ENCODE peak calls at places on chromosomes 16 and 17, in five cellular contexts. One of them, this sample, is unnamed.

GRCh38 chr16:69166221-69166833 is 20.6 kb upstream of the SNTB2 start:
- DNase-seq in IMR-90: peak; percentile 82
- DNase-seq in stomach: no peak
- DNase-seq in transverse colon: no peak
- DNase-seq in uterus: no peak
- DNase-seq in this sample: no peak

GRCh38 chr16:89537549-89537925 is 22.9 kb upstream of the RPL13 start:
- DNase-seq in IMR-90: no peak
- DNase-seq in stomach: no peak
- DNase-seq in transverse colon: no peak
- DNase-seq in uterus: no peak
- DNase-seq in this sample: no peak

GRCh38 chr17:35368086-35368824 is 5.2 kb downstream of the SLFN11 start:
- DNase-seq in IMR-90: peak; percentile 22
- DNase-seq in stomach: no peak
- DNase-seq in transverse colon: peak; percentile 46
- DNase-seq in uterus: no peak
- DNase-seq in this sample: no peak

GRCh38 chr16:57470683-57471082 is 8.2 kb downstream of the POLR2C start:
- DNase-seq in IMR-90: no peak
- DNase-seq in stomach: peak; percentile 84
- DNase-seq in transverse colon: peak; percentile 78
- DNase-seq in uterus: peak; percentile 73
- DNase-seq in this sample: peak; percentile 63

GRCh38 chr17:76264755-76265623 is at the start of gene UBALD2:
- DNase-seq in IMR-90: peak; percentile 100
- DNase-seq in stomach: peak; percentile 100
- DNase-seq in transverse colon: peak; percentile 99
- DNase-seq in uterus: peak; percentile 99
- DNase-seq in this sample: peak; percentile 100

GRCh38 chr16:19601083-19601976 is 45.8 kb downstream of the VPS35L start:
- DNase-seq in IMR-90: peak; percentile 36
- DNase-seq in stomach: no peak
- DNase-seq in transverse colon: peak; percentile 13
- DNase-seq in uterus: no peak
- DNase-seq in this sample: no peak

GRCh38 chr17:62703776-62704380 is 76.4 kb downstream of the MRC2 start:
- DNase-seq in IMR-90: peak; percentile 53
- DNase-seq in stomach: peak; percentile 83
- DNase-seq in transverse colon: peak; percentile 76
- DNase-seq in uterus: peak; percentile 81
- DNase-seq in this sample: peak; percentile 68

GRCh38 chr16:30368122-30368791 is 2.0 kb downstream of the TBC1D10B start:
- DNase-seq in IMR-90: peak; percentile 59
- DNase-seq in stomach: no peak
- DNase-seq in transverse colon: no peak
- DNase-seq in uterus: no peak
- DNase-seq in this sample: peak; percentile 61

GRCh38 chr16:27225536-27226360 is 22.4 kb downstream of the KDM8 start:
- DNase-seq in IMR-90: no peak
- DNase-seq in stomach: peak; percentile 53
- DNase-seq in transverse colon: peak; percentile 65
- DNase-seq in uterus: no peak
- DNase-seq in this sample: no peak

GRCh38 chr16:72848045-72848410 is 199.9 kb downstream of the ZFHX3 start:
- DNase-seq in IMR-90: no peak
- DNase-seq in stomach: no peak
- DNase-seq in transverse colon: no peak
- DNase-seq in uterus: no peak
- DNase-seq in this sample: no peak

GRCh38 chr17:3656353-3656752 is 12.0 kb downstream of the TAX1BP3 start:
- DNase-seq in IMR-90: no peak
- DNase-seq in stomach: no peak
- DNase-seq in transverse colon: no peak
- DNase-seq in uterus: no peak
- DNase-seq in this sample: no peak

GRCh38 chr17:82204831-82205719 is 7.6 kb downstream of the CCDC57 start:
- DNase-seq in IMR-90: peak; percentile 85
- DNase-seq in stomach: no peak
- DNase-seq in transverse colon: no peak
- DNase-seq in uterus: no peak
- DNase-seq in this sample: peak; percentile 62

GRCh38 chr17:28193241-28193640 is 125.8 kb upstream of the TMEM97 start:
- DNase-seq in IMR-90: no peak
- DNase-seq in stomach: no peak
- DNase-seq in transverse colon: peak; percentile 21
- DNase-seq in uterus: no peak
- DNase-seq in this sample: peak; percentile 30

GRCh38 chr17:79224903-79225302 is 150.3 kb downstream of the ENGASE start:
- DNase-seq in IMR-90: no peak
- DNase-seq in stomach: no peak
- DNase-seq in transverse colon: no peak
- DNase-seq in uterus: no peak
- DNase-seq in this sample: no peak

GRCh38 chr16:17299790-17300189 is 171.0 kb downstream of the XYLT1 start:
- DNase-seq in IMR-90: no peak
- DNase-seq in stomach: no peak
- DNase-seq in transverse colon: no peak
- DNase-seq in uterus: no peak
- DNase-seq in this sample: no peak

GRCh38 chr16:4679156-4679853 is 14.1 kb upstream of the NUDT16L1 start:
- DNase-seq in IMR-90: no peak
- DNase-seq in stomach: peak; percentile 76
- DNase-seq in transverse colon: peak; percentile 67
- DNase-seq in uterus: peak; percentile 56
- DNase-seq in this sample: peak; percentile 65

DNA sequence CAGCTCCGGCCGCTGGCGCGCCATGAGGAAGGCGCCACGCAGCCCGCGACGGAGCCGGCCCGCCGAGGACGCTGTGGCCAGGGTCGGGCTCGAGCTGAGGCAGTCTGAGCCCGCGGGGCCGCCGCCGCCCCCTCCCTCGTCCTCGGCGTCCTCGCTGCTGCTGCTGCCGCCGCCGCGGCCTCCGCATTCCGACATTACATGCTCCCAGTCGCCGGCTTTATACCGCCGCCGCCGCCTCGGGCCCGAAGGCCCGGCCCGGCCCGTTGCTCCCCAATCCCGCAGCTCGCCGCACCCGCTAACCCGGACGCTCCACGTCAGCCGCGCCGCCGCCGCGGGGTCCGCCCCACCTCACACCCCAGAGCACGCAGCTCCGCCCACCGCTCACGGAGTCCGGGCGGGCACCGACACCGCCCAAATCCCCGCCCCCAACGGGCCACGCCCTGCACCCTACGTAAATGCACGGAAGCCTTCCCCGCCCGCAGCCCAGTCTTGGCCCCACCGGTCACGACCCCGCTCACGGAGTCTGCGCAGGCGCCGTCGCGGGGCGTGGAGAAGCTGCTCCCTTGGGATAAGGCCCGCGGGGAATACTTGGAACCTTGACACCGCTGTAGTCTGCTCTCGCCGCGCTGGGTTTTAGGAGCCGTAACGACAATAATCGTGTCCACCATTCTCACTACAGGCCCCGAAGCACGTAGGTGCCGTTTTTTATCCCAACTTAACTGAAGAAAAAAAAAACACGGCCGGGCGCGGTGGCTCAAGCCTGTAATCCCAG is at the start of gene TXNDC11:
- DNase-seq in IMR-90: peak; percentile 96
- DNase-seq in stomach: peak; percentile 100
- DNase-seq in transverse colon: peak; percentile 100
- DNase-seq in uterus: peak; percentile 100
- DNase-seq in this sample: peak; percentile 99
- TF ChIP-seq POLR2A in IMR-90: peak; percentile 98
- TF ChIP-seq POLR2A in stomach: no peak
- TF ChIP-seq POLR2A in transverse colon: peak; percentile 93
- TF ChIP-seq POLR2A in uterus: peak; percentile 98
- TF ChIP-seq POLR2A in this sample: peak; percentile 97

GRCh38 chr17:19614900-19615299 is 33.7 kb upstream of the ALDH3A2 start:
- DNase-seq in IMR-90: no peak
- DNase-seq in stomach: no peak
- DNase-seq in transverse colon: no peak
- DNase-seq in uterus: no peak
- DNase-seq in this sample: no peak
- TF ChIP-seq CTCF in IMR-90: no peak
- TF ChIP-seq CTCF in stomach: no peak
- TF ChIP-seq CTCF in transverse colon: no peak
- TF ChIP-seq CTCF in uterus: no peak
- TF ChIP-seq CTCF in this sample: no peak

GRCh38 chr17:17041571-17042380 is 481 bp upstream of the MPRIP start:
- DNase-seq in IMR-90: peak; percentile 95
- DNase-seq in stomach: peak; percentile 100
- DNase-seq in transverse colon: peak; percentile 99
- DNase-seq in uterus: peak; percentile 99
- DNase-seq in this sample: peak; percentile 99
- TF ChIP-seq POLR2A in IMR-90: no peak
- TF ChIP-seq POLR2A in stomach: no peak
- TF ChIP-seq POLR2A in transverse colon: peak; percentile 37
- TF ChIP-seq POLR2A in uterus: peak; percentile 19
- TF ChIP-seq POLR2A in this sample: no peak

GRCh38 chr17:8947201-8947600 is 18.3 kb downstream of the PIK3R5 start:
- DNase-seq in IMR-90: no peak
- DNase-seq in stomach: no peak
- DNase-seq in transverse colon: no peak
- DNase-seq in uterus: no peak
- DNase-seq in this sample: no peak
- TF ChIP-seq CTCF in IMR-90: no peak
- TF ChIP-seq CTCF in stomach: no peak
- TF ChIP-seq CTCF in transverse colon: no peak
- TF ChIP-seq CTCF in uterus: no peak
- TF ChIP-seq CTCF in this sample: no peak

GRCh38 chr17:40091691-40092397 is 8.5 kb downstream of the NR1D1 start:
- DNase-seq in IMR-90: no peak
- DNase-seq in stomach: no peak
- DNase-seq in transverse colon: no peak
- DNase-seq in uterus: peak; percentile 58
- DNase-seq in this sample: peak; percentile 58
- TF ChIP-seq POLR2A in IMR-90: no peak
- TF ChIP-seq POLR2A in stomach: no peak
- TF ChIP-seq POLR2A in transverse colon: no peak
- TF ChIP-seq POLR2A in uterus: no peak
- TF ChIP-seq POLR2A in this sample: no peak

GRCh38 chr16:80931985-80932720 is 74.5 kb downstream of the CMC2 start:
- DNase-seq in IMR-90: peak; percentile 35
- DNase-seq in stomach: peak; percentile 59
- DNase-seq in transverse colon: peak; percentile 41
- DNase-seq in uterus: peak; percentile 90
- DNase-seq in this sample: peak; percentile 83
- TF ChIP-seq CTCF in IMR-90: no peak
- TF ChIP-seq CTCF in stomach: no peak
- TF ChIP-seq CTCF in transverse colon: no peak
- TF ChIP-seq CTCF in uterus: no peak
- TF ChIP-seq CTCF in this sample: peak; percentile 10

GRCh38 chr17:68437979-68438877 is 19.1 kb downstream of the WIPI1 start:
- DNase-seq in IMR-90: peak; percentile 47
- DNase-seq in stomach: peak; percentile 72
- DNase-seq in transverse colon: peak; percentile 68
- DNase-seq in uterus: no peak
- DNase-seq in this sample: peak; percentile 63
- TF ChIP-seq POLR2A in IMR-90: no peak
- TF ChIP-seq POLR2A in stomach: no peak
- TF ChIP-seq POLR2A in transverse colon: peak; percentile 11
- TF ChIP-seq POLR2A in uterus: no peak
- TF ChIP-seq POLR2A in this sample: no peak

GRCh38 chr16:76650579-76650978 is 373.4 kb downstream of the CNTNAP4 start:
- DNase-seq in IMR-90: no peak
- DNase-seq in stomach: no peak
- DNase-seq in transverse colon: no peak
- DNase-seq in uterus: no peak
- DNase-seq in this sample: no peak

GRCh38 chr16:76654421-76654820 is 377.2 kb downstream of the CNTNAP4 start:
- DNase-seq in IMR-90: no peak
- DNase-seq in stomach: no peak
- DNase-seq in transverse colon: no peak
- DNase-seq in uterus: no peak
- DNase-seq in this sample: no peak

GRCh38 chr16:76656951-76657498 is 379.8 kb downstream of the CNTNAP4 start:
- DNase-seq in IMR-90: no peak
- DNase-seq in stomach: no peak
- DNase-seq in transverse colon: no peak
- DNase-seq in uterus: no peak
- DNase-seq in this sample: no peak

DNA sequence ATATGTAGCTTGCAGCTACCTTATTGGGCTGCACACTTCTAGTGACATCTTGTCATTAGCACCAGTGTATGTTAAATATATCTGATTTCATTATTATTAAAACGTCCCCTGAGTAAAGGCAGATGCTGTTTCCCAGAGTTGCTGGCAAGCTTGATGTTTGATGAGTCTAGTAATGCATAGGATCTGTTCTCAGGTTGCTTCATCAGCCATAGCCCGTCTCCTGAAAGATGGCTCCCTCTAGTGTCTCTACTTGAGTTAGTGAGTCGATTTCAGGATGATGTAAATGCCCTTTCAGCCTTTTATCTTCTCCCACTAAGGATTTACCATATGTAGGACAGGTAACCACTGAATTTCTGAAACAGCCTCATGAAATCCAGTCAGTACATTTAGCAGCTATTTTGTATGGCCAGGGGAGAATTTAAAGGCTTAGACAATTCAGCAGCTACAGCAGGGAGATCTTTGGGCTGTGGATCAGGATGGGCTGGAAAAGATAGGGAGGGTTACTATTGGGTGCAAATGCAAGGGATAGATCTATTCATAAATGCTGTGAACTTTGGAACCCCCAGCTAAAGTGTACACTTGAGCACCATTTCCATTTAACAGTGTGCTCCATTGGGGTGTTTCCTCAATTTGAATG is 376.3 kb downstream of the CNTNAP4 start:
- DNase-seq in IMR-90: peak; percentile 28
- DNase-seq in stomach: no peak
- DNase-seq in transverse colon: no peak
- DNase-seq in uterus: no peak
- DNase-seq in this sample: peak; percentile 16
- TF ChIP-seq CTCF in IMR-90: peak; percentile 57
- TF ChIP-seq CTCF in stomach: no peak
- TF ChIP-seq CTCF in transverse colon: peak; percentile 36
- TF ChIP-seq CTCF in uterus: no peak
- TF ChIP-seq CTCF in this sample: peak; percentile 22

DNA sequence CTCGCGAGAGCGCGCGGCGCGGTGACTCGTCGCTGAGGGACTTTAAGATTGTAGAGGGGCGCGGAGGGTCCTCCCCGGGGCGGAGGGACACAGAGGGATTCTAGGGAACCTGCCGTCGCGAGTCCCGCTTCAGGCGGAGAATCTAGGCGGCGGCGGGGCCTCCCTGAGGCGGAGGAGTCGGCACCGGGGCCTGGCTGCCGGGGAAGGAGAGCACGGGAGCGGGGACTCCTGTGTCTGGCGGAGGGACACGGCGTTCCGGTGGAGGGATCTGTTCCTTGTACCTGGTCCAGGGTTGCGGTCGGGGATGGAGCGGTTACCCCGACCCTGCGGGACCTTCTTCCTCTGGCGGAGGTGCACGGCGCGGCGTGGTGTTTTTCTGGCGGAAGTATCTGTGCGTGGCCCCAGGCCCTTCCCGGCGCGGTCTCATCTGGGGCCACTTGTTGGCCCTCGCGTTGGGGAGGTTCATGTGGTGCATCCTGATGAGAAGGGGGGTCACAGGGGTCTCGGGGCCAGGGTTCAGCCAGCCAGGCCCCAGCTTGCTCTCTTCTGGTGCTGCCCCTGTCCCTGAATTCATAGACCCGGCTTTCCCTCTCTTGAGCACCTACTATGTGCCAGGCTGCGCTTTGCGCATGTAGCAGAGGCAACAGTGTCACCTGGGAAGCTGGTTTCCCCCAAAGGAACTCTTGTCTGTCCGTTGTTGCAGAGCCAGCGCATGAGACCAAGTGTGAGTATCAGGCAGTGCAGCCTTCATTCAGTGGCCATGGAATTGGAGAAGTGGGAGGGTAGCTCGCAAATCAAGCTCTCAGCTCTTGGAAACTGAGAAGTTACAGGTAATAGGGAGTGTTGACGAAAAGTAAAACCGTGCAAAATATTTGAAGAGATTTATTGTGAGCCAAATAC is 561 bp upstream of the ZKSCAN2 start:
- DNase-seq in IMR-90: peak; percentile 87
- DNase-seq in stomach: peak; percentile 82
- DNase-seq in transverse colon: peak; percentile 87
- DNase-seq in uterus: peak; percentile 84
- DNase-seq in this sample: peak; percentile 85
- TF ChIP-seq POLR2A in IMR-90: no peak
- TF ChIP-seq POLR2A in stomach: no peak
- TF ChIP-seq POLR2A in transverse colon: no peak
- TF ChIP-seq POLR2A in uterus: no peak
- TF ChIP-seq POLR2A in this sample: peak; percentile 35

This sample was measured in adrenal gland.